ENCODE peak calls at places on chromosomes 7 and 10, in six cellular contexts. F, L, G, U, P and D are unnamed samples.

GRCh38 chr7:105827106-105827870 is 49.1 kb downstream of the ATXN7L1 start:
- DNase-seq in F (no peak), L (no peak), G (no peak), U (no peak), P (no peak), D (no peak)

GRCh38 chr10:94235470-94235869 is 127.3 kb downstream of the NOC3L start:
- DNase-seq in F (no peak), L (no peak), G (no peak), U (no peak), P (no peak), D (no peak)

GRCh38 chr7:13560441-13560840 is 429.0 kb downstream of the ETV1 start:
- DNase-seq in F (peak), L (no peak), G (no peak), U (no peak), P (no peak), D (no peak)

GRCh38 chr7:107304063-107304462 is 135.3 kb downstream of the HBP1 start:
- DNase-seq in F (no peak), L (no peak), G (no peak), U (no peak), P (no peak), D (no peak)

GRCh38 chr7:46723742-46724141 is 802.7 kb upstream of the IGFBP3 start:
- DNase-seq in F (no peak), L (no peak), G (no peak), U (no peak), P (no peak), D (no peak)

GRCh38 chr7:158616050-158616449 is 28.4 kb upstream of the PTPRN2 start:
- DNase-seq in F (no peak), L (no peak), G (no peak), U (no peak), P (no peak), D (no peak)

GRCh38 chr7:123643495-123644428 is 11.9 kb upstream of the LMOD2 start:
- DNase-seq in F (peak), L (no peak), G (no peak), U (no peak), P (peak), D (peak)

GRCh38 chr10:14820010-14820774 is 17.6 kb downstream of the CDNF start:
- DNase-seq in F (peak), L (no peak), G (peak), U (no peak), P (no peak), D (no peak)

GRCh38 chr10:126252884-126253612 is 135.2 kb downstream of the ADAM12 start:
- DNase-seq in F (peak), L (no peak), G (peak), U (no peak), P (no peak), D (peak)

GRCh38 chr7:81990395-81990794 is 220.5 kb upstream of the HGF start:
- DNase-seq in F (peak), L (no peak), G (no peak), U (no peak), P (no peak), D (peak)

GRCh38 chr7:2048531-2048930 is 184.2 kb downstream of the MAD1L1 start:
- DNase-seq in F (no peak), L (no peak), G (no peak), U (no peak), P (no peak), D (no peak)

GRCh38 chr10:91046891-91047290 is 126.0 kb upstream of the ANKRD1 start:
- DNase-seq in F (no peak), L (no peak), G (no peak), U (no peak), P (no peak), D (no peak)

GRCh38 chr10:92573091-92573797 is 649 bp downstream of the IDE start:
- DNase-seq in F (no peak), L (no peak), G (peak), U (peak), P (peak), D (peak)

GRCh38 chr10:33524966-33525365 is 190.5 kb upstream of the NRP1 start:
- DNase-seq in F (peak), L (no peak), G (no peak), U (no peak), P (no peak), D (no peak)

GRCh38 chr7:134928574-134928973 is 57.7 kb upstream of the AGBL3 start:
- DNase-seq in F (no peak), L (no peak), G (no peak), U (no peak), P (no peak), D (no peak)

GRCh38 chr10:127715782-127716378 is 21.1 kb upstream of the FOXI2 start:
- DNase-seq in F (no peak), L (no peak), G (no peak), U (no peak), P (peak), D (peak)

GRCh38 chr10:100544950-100545349 is 9.2 kb downstream of the HIF1AN start:
- DNase-seq in F (no peak), L (no peak), G (no peak), U (no peak), P (no peak), D (no peak)

GRCh38 chr10:74953214-74953613 is 126.8 kb downstream of the KAT6B start:
- DNase-seq in F (no peak), L (no peak), G (no peak), U (no peak), P (no peak), D (no peak)

GRCh38 chr7:519974-520458 is 370 bp upstream of the PDGFA start:
- DNase-seq in F (no peak), L (no peak), G (peak), U (no peak), P (peak), D (peak)

GRCh38 chr7:22651534-22652243 is 75.3 kb upstream of the IL6 start:
- DNase-seq in F (peak), L (no peak), G (no peak), U (no peak), P (no peak), D (peak)

GRCh38 chr7:99320371-99320770 is 5.3 kb upstream of the ARPC1A start:
- DNase-seq in F (no peak), L (no peak), G (no peak), U (no peak), P (no peak), D (no peak)

GRCh38 chr7:2231992-2232765 is 566 bp downstream of the MAD1L1 start:
- DNase-seq in F (no peak), L (no peak), G (no peak), U (peak), P (no peak), D (peak)

GRCh38 chr7:141079223-141079622 is 5.4 kb downstream of the TMEM178B start:
- DNase-seq in F (no peak), L (no peak), G (no peak), U (no peak), P (no peak), D (no peak)

GRCh38 chr10:8054498-8055407 is at the start of gene GATA3:
- DNase-seq in F (no peak), L (peak), G (peak), U (peak), P (no peak), D (peak)

GRCh38 chr10:86178401-86179142 is 188.0 kb downstream of the GRID1 start:
- DNase-seq in F (no peak), L (peak), G (peak), U (no peak), P (no peak), D (peak)

GRCh38 chr10:59976909-59977308 is 70.6 kb upstream of the CCDC6 start:
- DNase-seq in F (no peak), L (no peak), G (no peak), U (no peak), P (no peak), D (no peak)

GRCh38 chr10:5684318-5684970 is at the start of gene TASOR2:
- DNase-seq in F (peak), L (peak), G (peak), U (peak), P (peak), D (peak)

GRCh38 chr10:47371629-47372485 is 12.2 kb downstream of the ZNF488 start:
- DNase-seq in F (no peak), L (peak), G (no peak), U (no peak), P (no peak), D (no peak)

GRCh38 chr7:2042650-2043049 is 190.1 kb downstream of the MAD1L1 start:
- DNase-seq in F (no peak), L (peak), G (no peak), U (no peak), P (no peak), D (no peak)

GRCh38 chr10:112716924-112717348 is 233.1 kb upstream of the TCF7L2 start:
- DNase-seq in F (no peak), L (no peak), G (peak), U (no peak), P (no peak), D (no peak)

GRCh38 chr10:127145173-127145572 is 51.2 kb downstream of the INSYN2A start:
- DNase-seq in F (no peak), L (no peak), G (peak), U (no peak), P (no peak), D (peak)

GRCh38 chr7:29516491-29516890 is 47.1 kb upstream of the PRR15 start:
- DNase-seq in F (no peak), L (no peak), G (no peak), U (no peak), P (no peak), D (no peak)

GRCh38 chr10:93652857-93653256 is 40.5 kb downstream of the PDE6C start:
- DNase-seq in F (no peak), L (no peak), G (no peak), U (no peak), P (no peak), D (no peak)

GRCh38 chr10:13505040-13505680 is 23.7 kb downstream of the BEND7 start:
- DNase-seq in F (no peak), L (no peak), G (no peak), U (no peak), P (no peak), D (no peak)

GRCh38 chr10:22737587-22737986 is 23.2 kb upstream of the PIP4K2A start:
- DNase-seq in F (peak), L (no peak), G (no peak), U (no peak), P (no peak), D (peak)

GRCh38 chr7:45709168-45710034 is 135.2 kb downstream of the ADCY1 start:
- DNase-seq in F (no peak), L (peak), G (no peak), U (no peak), P (no peak), D (no peak)